ENCODE peak calls at places on chromosomes 3 and 15, in eight cellular contexts. One of them, this sample, is unnamed.

GRCh38 chr15:66359740-66360139 is 3.3 kb upstream of the TIPIN start:
- DNase-seq in WERI-Rb-1: no peak
- DNase-seq in heart right ventricle: no peak
- DNase-seq in H1: no peak
- DNase-seq in mammary epithelial cell: peak; percentile 78
- DNase-seq in endodermal cell: no peak
- DNase-seq in GM12878: peak; percentile 24
- DNase-seq in transverse colon: peak; percentile 20
- DNase-seq in this sample: no peak

GRCh38 chr3:39267631-39268553 is 11.9 kb downstream of the CX3CR1 start:
- DNase-seq in WERI-Rb-1: no peak
- DNase-seq in heart right ventricle: no peak
- DNase-seq in H1: no peak
- DNase-seq in mammary epithelial cell: no peak
- DNase-seq in endodermal cell: no peak
- DNase-seq in GM12878: no peak
- DNase-seq in transverse colon: no peak
- DNase-seq in this sample: no peak

GRCh38 chr3:69930564-69930963 is 69.0 kb upstream of the SAMMSON start:
- DNase-seq in WERI-Rb-1: no peak
- DNase-seq in heart right ventricle: no peak
- DNase-seq in H1: no peak
- DNase-seq in mammary epithelial cell: no peak
- DNase-seq in endodermal cell: no peak
- DNase-seq in GM12878: no peak
- DNase-seq in transverse colon: no peak
- DNase-seq in this sample: no peak

GRCh38 chr3:196097373-196098154 is 15.7 kb upstream of the TFRC start:
- DNase-seq in WERI-Rb-1: no peak
- DNase-seq in heart right ventricle: no peak
- DNase-seq in H1: no peak
- DNase-seq in mammary epithelial cell: peak; percentile 65
- DNase-seq in endodermal cell: no peak
- DNase-seq in GM12878: no peak
- DNase-seq in transverse colon: no peak
- DNase-seq in this sample: no peak

GRCh38 chr3:61830111-61830400 is 268.7 kb downstream of the PTPRG start:
- DNase-seq in WERI-Rb-1: no peak
- DNase-seq in heart right ventricle: no peak
- DNase-seq in H1: no peak
- DNase-seq in mammary epithelial cell: no peak
- DNase-seq in endodermal cell: no peak
- DNase-seq in GM12878: no peak
- DNase-seq in transverse colon: no peak
- DNase-seq in this sample: no peak

GRCh38 chr15:76203346-76203745 is 107.9 kb downstream of the ETFA start:
- DNase-seq in WERI-Rb-1: no peak
- DNase-seq in heart right ventricle: no peak
- DNase-seq in H1: no peak
- DNase-seq in mammary epithelial cell: no peak
- DNase-seq in endodermal cell: no peak
- DNase-seq in GM12878: no peak
- DNase-seq in transverse colon: no peak
- DNase-seq in this sample: no peak

GRCh38 chr3:190863119-190863465 is 598 bp upstream of the GMNC start:
- DNase-seq in WERI-Rb-1: no peak
- DNase-seq in heart right ventricle: no peak
- DNase-seq in H1: no peak
- DNase-seq in mammary epithelial cell: no peak
- DNase-seq in endodermal cell: no peak
- DNase-seq in GM12878: no peak
- DNase-seq in transverse colon: no peak
- DNase-seq in this sample: no peak

GRCh38 chr15:89016549-89017041 is 71.7 kb upstream of the ABHD2 start:
- DNase-seq in WERI-Rb-1: no peak
- DNase-seq in heart right ventricle: no peak
- DNase-seq in H1: no peak
- DNase-seq in mammary epithelial cell: peak; percentile 82
- DNase-seq in endodermal cell: no peak
- DNase-seq in GM12878: no peak
- DNase-seq in transverse colon: no peak
- DNase-seq in this sample: no peak

GRCh38 chr3:178777718-178778411 is 241.6 kb downstream of the KCNMB2 start:
- DNase-seq in WERI-Rb-1: no peak
- DNase-seq in heart right ventricle: no peak
- DNase-seq in H1: no peak
- DNase-seq in mammary epithelial cell: peak; percentile 86
- DNase-seq in endodermal cell: no peak
- DNase-seq in GM12878: no peak
- DNase-seq in transverse colon: no peak
- DNase-seq in this sample: no peak

GRCh38 chr3:23751485-23751811 is 54.3 kb upstream of the UBE2E1 start:
- DNase-seq in WERI-Rb-1: no peak
- DNase-seq in heart right ventricle: no peak
- DNase-seq in H1: peak; percentile 34
- DNase-seq in mammary epithelial cell: no peak
- DNase-seq in endodermal cell: peak; percentile 88
- DNase-seq in GM12878: no peak
- DNase-seq in transverse colon: no peak
- DNase-seq in this sample: no peak

GRCh38 chr3:50930371-50931208 is 255.9 kb downstream of the DOCK3 start:
- DNase-seq in WERI-Rb-1: no peak
- DNase-seq in heart right ventricle: no peak
- DNase-seq in H1: no peak
- DNase-seq in mammary epithelial cell: no peak
- DNase-seq in endodermal cell: no peak
- DNase-seq in GM12878: no peak
- DNase-seq in transverse colon: no peak
- DNase-seq in this sample: no peak

GRCh38 chr15:52261498-52262242 is 33.9 kb downstream of the MYO5C start:
- DNase-seq in WERI-Rb-1: no peak
- DNase-seq in heart right ventricle: peak; percentile 40
- DNase-seq in H1: peak; percentile 93
- DNase-seq in mammary epithelial cell: peak; percentile 90
- DNase-seq in endodermal cell: peak; percentile 96
- DNase-seq in GM12878: peak; percentile 86
- DNase-seq in transverse colon: peak; percentile 61
- DNase-seq in this sample: peak; percentile 71

GRCh38 chr3:52836991-52837390 is 2.2 kb upstream of the MUSTN1 start:
- DNase-seq in WERI-Rb-1: no peak
- DNase-seq in heart right ventricle: no peak
- DNase-seq in H1: no peak
- DNase-seq in mammary epithelial cell: no peak
- DNase-seq in endodermal cell: no peak
- DNase-seq in GM12878: no peak
- DNase-seq in transverse colon: no peak
- DNase-seq in this sample: no peak

GRCh38 chr3:152258448-152259302 is 10.1 kb upstream of the MBNL1 start:
- DNase-seq in WERI-Rb-1: no peak
- DNase-seq in heart right ventricle: peak; percentile 32
- DNase-seq in H1: no peak
- DNase-seq in mammary epithelial cell: peak; percentile 98
- DNase-seq in endodermal cell: no peak
- DNase-seq in GM12878: no peak
- DNase-seq in transverse colon: peak; percentile 49
- DNase-seq in this sample: peak; percentile 91

GRCh38 chr3:75305901-75306300 is 358.2 kb upstream of the FRG2C start:
- DNase-seq in WERI-Rb-1: no peak
- DNase-seq in heart right ventricle: no peak
- DNase-seq in H1: no peak
- DNase-seq in mammary epithelial cell: no peak
- DNase-seq in endodermal cell: no peak
- DNase-seq in GM12878: no peak
- DNase-seq in transverse colon: no peak
- DNase-seq in this sample: no peak
- H3K4me3 ChIP-seq in WERI-Rb-1: no peak overlapping the region
- H3K4me3 ChIP-seq in heart right ventricle: no peak overlapping the region
- H3K4me3 ChIP-seq in H1: no peak overlapping the region
- H3K4me3 ChIP-seq in mammary epithelial cell: no peak overlapping the region
- H3K4me3 ChIP-seq in endodermal cell: no peak overlapping the region
- H3K4me3 ChIP-seq in GM12878: no peak overlapping the region
- H3K4me3 ChIP-seq in transverse colon: no peak overlapping the region
- H3K4me3 ChIP-seq in this sample: no peak overlapping the region

DNA sequence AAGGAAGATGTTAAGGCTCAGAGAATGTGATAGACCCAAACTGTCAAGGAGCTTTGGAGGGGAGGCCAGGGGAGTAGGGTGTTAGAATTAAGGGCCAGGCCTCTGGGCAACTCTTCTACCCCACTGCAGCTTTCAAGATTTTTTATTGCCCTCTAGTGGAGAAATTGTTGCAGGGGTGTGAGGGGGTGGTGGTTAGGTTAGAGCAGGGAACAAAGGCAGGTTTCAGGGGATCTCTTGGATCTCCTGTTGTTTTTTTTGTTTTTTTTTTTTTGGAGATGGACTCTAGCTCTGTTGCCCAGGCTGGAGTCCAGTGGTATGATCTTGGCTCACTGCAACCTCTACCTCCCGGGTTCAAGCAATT is 1.4 kb upstream of the SEC13 start:
- DNase-seq in WERI-Rb-1: no peak
- DNase-seq in heart right ventricle: no peak
- DNase-seq in H1: no peak
- DNase-seq in mammary epithelial cell: peak; percentile 9
- DNase-seq in endodermal cell: no peak
- DNase-seq in GM12878: no peak
- DNase-seq in transverse colon: no peak
- DNase-seq in this sample: no peak
- TF ChIP-seq CTCF in WERI-Rb-1: peak; percentile 38
- TF ChIP-seq CTCF in heart right ventricle: no peak
- TF ChIP-seq CTCF in H1: peak; percentile 57
- TF ChIP-seq CTCF in mammary epithelial cell: peak; percentile 46
- TF ChIP-seq CTCF in endodermal cell: peak; percentile 72
- TF ChIP-seq CTCF in GM12878: peak; percentile 68
- TF ChIP-seq CTCF in transverse colon: no peak
- TF ChIP-seq CTCF in this sample: no peak

DNA sequence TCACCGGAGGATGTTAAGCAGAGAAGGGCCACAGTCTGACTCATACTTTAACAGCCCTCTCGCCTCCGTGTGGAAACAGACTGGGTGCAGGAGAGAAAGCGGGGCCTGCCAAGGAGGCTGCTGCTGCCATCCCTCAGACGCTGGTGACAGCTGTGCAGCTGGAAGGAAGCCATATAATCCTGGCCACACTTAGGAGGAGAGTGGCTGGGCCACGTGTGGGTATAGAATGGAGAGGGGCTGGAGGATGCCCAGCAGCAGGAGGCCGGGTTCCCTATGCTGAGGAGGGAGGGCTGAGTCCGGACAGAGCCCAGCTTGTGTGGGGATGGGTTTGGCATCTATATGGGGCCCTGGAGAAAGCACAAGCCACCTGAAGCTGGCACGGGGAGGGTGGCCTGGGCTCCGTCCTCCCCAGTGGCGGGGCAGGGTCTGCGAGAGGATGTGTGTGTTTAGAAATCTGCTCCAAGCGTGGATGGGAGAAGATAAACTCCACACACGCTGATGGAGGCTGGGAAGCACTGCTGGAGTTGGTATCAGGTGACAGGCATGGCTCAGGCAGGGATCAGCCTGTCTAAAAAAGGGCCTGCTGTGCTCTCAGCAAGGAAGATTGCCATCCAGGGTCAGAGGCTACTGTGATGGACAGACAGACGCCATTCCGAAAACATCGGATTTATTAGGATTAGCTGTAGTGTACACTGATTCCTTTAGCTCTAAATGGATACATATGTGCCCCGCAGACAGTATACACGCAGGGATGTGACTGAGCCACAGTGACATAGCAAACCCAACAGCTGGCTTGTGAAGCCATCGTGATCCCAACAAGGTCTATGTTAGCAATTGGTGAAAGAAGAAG is 15.9 kb downstream of the ABTB1 start:
- DNase-seq in WERI-Rb-1: peak; percentile 60
- DNase-seq in heart right ventricle: no peak
- DNase-seq in H1: no peak
- DNase-seq in mammary epithelial cell: no peak
- DNase-seq in endodermal cell: peak; percentile 63
- DNase-seq in GM12878: no peak
- DNase-seq in transverse colon: peak; percentile 20
- DNase-seq in this sample: peak; percentile 80
- H3K27ac ChIP-seq in WERI-Rb-1: peak overlapping the region; percentile 30
- H3K27ac ChIP-seq in heart right ventricle: peak overlapping the region; percentile 49
- H3K27ac ChIP-seq in H1: no peak overlapping the region
- H3K27ac ChIP-seq in mammary epithelial cell: no peak overlapping the region
- H3K27ac ChIP-seq in endodermal cell: no peak overlapping the region
- H3K27ac ChIP-seq in GM12878: no peak overlapping the region
- H3K27ac ChIP-seq in transverse colon: peak overlapping the region; percentile 63
- H3K27ac ChIP-seq in this sample: peak overlapping the region; percentile 82

GRCh38 chr15:51160484-51160883 is 65.8 kb upstream of the TNFAIP8L3 start:
- DNase-seq in WERI-Rb-1: no peak
- DNase-seq in heart right ventricle: no peak
- DNase-seq in H1: no peak
- DNase-seq in mammary epithelial cell: no peak
- DNase-seq in endodermal cell: no peak
- DNase-seq in GM12878: no peak
- DNase-seq in transverse colon: no peak
- DNase-seq in this sample: no peak

GRCh38 chr15:51162865-51163762 is 68.4 kb upstream of the TNFAIP8L3 start:
- DNase-seq in WERI-Rb-1: peak; percentile 59
- DNase-seq in heart right ventricle: peak; percentile 55
- DNase-seq in H1: peak; percentile 29
- DNase-seq in mammary epithelial cell: peak; percentile 75
- DNase-seq in endodermal cell: peak; percentile 89
- DNase-seq in GM12878: peak; percentile 9
- DNase-seq in transverse colon: peak; percentile 69
- DNase-seq in this sample: peak; percentile 81

GRCh38 chr15:51163843-51164242 is 69.1 kb upstream of the TNFAIP8L3 start:
- DNase-seq in WERI-Rb-1: no peak
- DNase-seq in heart right ventricle: no peak
- DNase-seq in H1: no peak
- DNase-seq in mammary epithelial cell: no peak
- DNase-seq in endodermal cell: peak; percentile 57
- DNase-seq in GM12878: no peak
- DNase-seq in transverse colon: no peak
- DNase-seq in this sample: no peak

GRCh38 chr15:51156957-51157356 is 62.3 kb upstream of the TNFAIP8L3 start:
- DNase-seq in WERI-Rb-1: no peak
- DNase-seq in heart right ventricle: no peak
- DNase-seq in H1: no peak
- DNase-seq in mammary epithelial cell: no peak
- DNase-seq in endodermal cell: no peak
- DNase-seq in GM12878: no peak
- DNase-seq in transverse colon: no peak
- DNase-seq in this sample: no peak

DNA sequence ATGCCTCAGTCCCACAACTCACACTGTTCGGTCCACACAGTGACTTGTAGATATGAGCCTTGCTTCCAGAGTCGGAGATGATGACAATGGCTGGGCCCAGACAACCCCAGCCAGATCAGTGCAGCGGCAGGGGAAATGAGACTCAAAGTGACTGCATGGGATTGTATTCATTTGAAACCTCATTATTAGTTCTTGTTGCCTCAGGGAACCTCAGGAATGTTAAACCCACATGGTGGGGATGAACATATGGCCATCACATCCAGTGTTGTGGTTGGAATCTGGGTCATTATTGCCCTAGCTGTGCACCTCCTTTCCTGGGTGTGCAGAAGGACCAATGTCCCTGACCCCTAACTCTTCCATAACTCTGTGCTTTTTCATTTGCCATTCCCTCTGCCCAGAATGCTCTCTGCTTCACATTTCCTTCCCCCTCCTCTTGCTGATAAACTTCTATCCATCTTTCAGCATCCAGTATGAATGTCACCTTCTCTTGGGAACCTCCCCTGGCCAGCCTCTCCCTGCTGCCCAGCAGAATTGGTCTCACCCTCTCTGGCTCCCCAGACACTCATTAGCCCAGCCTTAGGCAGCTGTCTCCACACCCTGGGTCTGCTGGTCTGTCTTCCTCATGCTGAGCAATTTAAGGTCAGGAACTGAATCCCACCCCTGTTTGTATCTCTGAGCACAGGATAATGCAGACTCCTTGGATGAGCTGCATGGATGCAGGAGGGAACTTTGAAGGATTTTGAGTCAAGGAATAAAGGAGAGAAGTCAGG is 67.0 kb upstream of the TNFAIP8L3 start:
- DNase-seq in WERI-Rb-1: no peak
- DNase-seq in heart right ventricle: no peak
- DNase-seq in H1: no peak
- DNase-seq in mammary epithelial cell: no peak
- DNase-seq in endodermal cell: no peak
- DNase-seq in GM12878: no peak
- DNase-seq in transverse colon: no peak
- DNase-seq in this sample: no peak
- H3K4me3 ChIP-seq in WERI-Rb-1: no peak overlapping the region
- H3K4me3 ChIP-seq in heart right ventricle: no peak overlapping the region
- H3K4me3 ChIP-seq in H1: no peak overlapping the region
- H3K4me3 ChIP-seq in mammary epithelial cell: no peak overlapping the region
- H3K4me3 ChIP-seq in endodermal cell: no peak overlapping the region
- H3K4me3 ChIP-seq in GM12878: no peak overlapping the region
- H3K4me3 ChIP-seq in transverse colon: no peak overlapping the region
- H3K4me3 ChIP-seq in this sample: no peak overlapping the region